ENCODE peak calls at places on chromosomes 13 and 19, in ten cellular contexts. Q, Z, E, S, U, K, J, W, M and A are unnamed samples.

GRCh38 chr13:35789335-35790166 is 313.1 kb upstream of the MAB21L1 start:
- DNase-seq in Q (peak), Z (no peak), E (no peak), S (no peak), U (no peak), K (no peak), J (peak), W (peak), M (no peak), A (no peak)

GRCh38 chr19:11577451-11578341 is at the start of gene ACP5:
- DNase-seq in Q (no peak), Z (no peak), E (no peak), S (no peak), U (no peak), K (no peak), J (peak), W (no peak), M (no peak), A (no peak)

GRCh38 chr19:38361633-38362075 is 12.7 kb upstream of the PSMD8 start:
- DNase-seq in Q (peak), Z (peak), E (peak), S (peak), U (peak), K (peak), J (peak), W (peak), M (peak), A (peak)

GRCh38 chr13:46606915-46607413 is 54.0 kb downstream of the LRCH1 start:
- DNase-seq in Q (no peak), Z (no peak), E (no peak), S (no peak), U (no peak), K (no peak), J (no peak), W (no peak), M (no peak), A (no peak)

GRCh38 chr19:50414850-50415660 is 3.7 kb upstream of the SPIB start:
- DNase-seq in Q (peak), Z (peak), E (peak), S (peak), U (peak), K (no peak), J (peak), W (peak), M (peak), A (no peak)

GRCh38 chr13:83692800-83693199 is 189.5 kb downstream of the SLITRK1 start:
- DNase-seq in Q (peak), Z (no peak), E (no peak), S (no peak), U (no peak), K (no peak), J (no peak), W (no peak), M (no peak), A (no peak)

GRCh38 chr19:31317542-31317941 is 31.7 kb downstream of the TSHZ3 start:
- DNase-seq in Q (peak), Z (no peak), E (no peak), S (no peak), U (no peak), K (no peak), J (no peak), W (no peak), M (no peak), A (no peak)

GRCh38 chr13:31056650-31057275 is 104.9 kb downstream of the HSPH1 start:
- DNase-seq in Q (peak), Z (no peak), E (no peak), S (no peak), U (no peak), K (no peak), J (peak), W (no peak), M (no peak), A (no peak)

GRCh38 chr13:74288361-74288911 is 154.2 kb upstream of the KLF12 start:
- DNase-seq in Q (peak), Z (no peak), E (peak), S (no peak), U (peak), K (no peak), J (no peak), W (no peak), M (no peak), A (no peak)

GRCh38 chr13:72726721-72727416 is 560 bp downstream of the MZT1 start:
- DNase-seq in Q (peak), Z (peak), E (peak), S (peak), U (peak), K (peak), J (peak), W (peak), M (peak), A (no peak)

GRCh38 chr13:26563713-26564112 is 6.2 kb downstream of the WASF3 start:
- DNase-seq in Q (no peak), Z (no peak), E (no peak), S (no peak), U (no peak), K (no peak), J (no peak), W (no peak), M (no peak), A (no peak)

GRCh38 chr19:5130371-5131030 is 161.6 kb downstream of the KDM4B start:
- DNase-seq in Q (no peak), Z (peak), E (no peak), S (no peak), U (no peak), K (no peak), J (no peak), W (no peak), M (no peak), A (no peak)

GRCh38 chr13:30051531-30052060 is 201.2 kb upstream of the UBL3 start:
- DNase-seq in Q (peak), Z (no peak), E (no peak), S (no peak), U (no peak), K (no peak), J (no peak), W (peak), M (no peak), A (no peak)

GRCh38 chr19:33175886-33176669 is 18.1 kb upstream of the LRP3 start:
- DNase-seq in Q (no peak), Z (peak), E (no peak), S (peak), U (peak), K (peak), J (peak), W (peak), M (no peak), A (peak)

GRCh38 chr13:66343224-66343828 is 886.8 kb downstream of the PCDH9 start:
- DNase-seq in Q (no peak), Z (no peak), E (no peak), S (no peak), U (no peak), K (no peak), J (no peak), W (no peak), M (no peak), A (no peak)

GRCh38 chr13:48494874-48495273 is 38.0 kb downstream of the RCBTB2 start:
- DNase-seq in Q (no peak), Z (no peak), E (no peak), S (no peak), U (no peak), K (no peak), J (peak), W (no peak), M (no peak), A (no peak)

GRCh38 chr13:45341799-45342584 is 1.0 kb upstream of the TPT1 start:
- DNase-seq in Q (no peak), Z (no peak), E (peak), S (peak), U (peak), K (no peak), J (peak), W (peak), M (peak), A (no peak)

GRCh38 chr19:10478903-10479384 is 24.2 kb downstream of the KEAP1 start:
- DNase-seq in Q (peak), Z (peak), E (peak), S (peak), U (peak), K (peak), J (peak), W (peak), M (peak), A (peak)
- TF ChIP-seq CTCF in Q (peak), Z (peak), E (peak), S (peak), U (peak), K (peak), J (peak), W (peak), M (peak), A (no peak)

GRCh38 chr19:3902317-3902973 is 22.0 kb downstream of the ATCAY start:
- DNase-seq in Q (no peak), Z (no peak), E (no peak), S (no peak), U (no peak), K (no peak), J (no peak), W (no peak), M (no peak), A (no peak)
- TF ChIP-seq CTCF in Q (no peak), Z (no peak), E (no peak), S (no peak), U (no peak), K (no peak), J (no peak), W (no peak), M (no peak), A (no peak)

DNA sequence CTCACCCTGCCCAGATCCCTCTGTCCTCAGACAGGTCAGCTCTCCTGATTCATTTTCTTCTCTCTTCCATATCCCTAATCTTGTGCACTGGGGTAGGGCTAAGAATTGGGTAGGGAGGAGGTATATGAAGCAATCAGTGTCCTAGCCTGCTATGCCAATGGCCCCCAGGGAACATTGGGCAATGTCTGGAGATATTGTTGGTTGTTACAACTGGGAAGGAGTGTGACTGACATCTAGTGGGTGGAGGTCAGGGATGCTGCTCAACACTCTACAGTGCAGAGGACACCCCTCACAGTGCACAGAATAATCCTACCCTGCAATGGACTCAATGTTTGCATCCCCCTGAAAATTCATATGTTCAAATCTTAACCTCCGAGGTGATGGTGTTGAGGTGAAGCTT is 57.5 kb downstream of the CPAMD8 start:
- DNase-seq in Q (peak), Z (no peak), E (no peak), S (no peak), U (no peak), K (no peak), J (peak), W (no peak), M (peak), A (peak)
- TF ChIP-seq CTCF in Q (peak), Z (no peak), E (peak), S (no peak), U (no peak), K (peak), J (peak), W (no peak), M (no peak), A (no peak)

DNA sequence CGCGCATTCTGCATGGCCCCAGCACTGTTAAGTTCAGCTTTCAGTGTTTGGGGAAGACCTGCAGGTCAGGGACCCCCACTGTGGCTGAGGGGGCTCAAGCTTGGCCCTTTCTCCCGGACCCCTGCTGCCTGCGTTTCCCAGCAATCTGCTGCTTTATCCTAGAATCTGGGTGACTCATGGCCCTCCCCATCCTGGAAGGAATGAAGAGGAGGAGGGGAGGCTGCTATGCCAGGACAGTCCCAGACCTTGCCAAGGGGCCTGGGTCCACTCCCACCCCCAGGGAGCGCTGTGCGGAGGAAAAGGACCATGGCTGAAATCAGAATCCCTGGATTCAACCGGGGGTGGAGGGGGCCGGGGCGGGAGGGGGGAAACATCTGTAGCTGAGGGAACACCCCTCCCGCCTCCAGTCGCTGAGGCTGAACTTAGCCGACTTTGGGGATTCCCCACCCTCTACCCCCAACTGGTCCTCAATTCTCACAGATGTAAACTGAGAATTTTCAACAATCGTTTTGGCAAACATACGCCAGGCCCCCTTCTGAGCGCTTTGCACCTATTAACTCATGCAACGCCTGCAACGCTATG is 20.6 kb downstream of the ZNF114 start:
- DNase-seq in Q (peak), Z (no peak), E (no peak), S (no peak), U (no peak), K (no peak), J (peak), W (peak), M (no peak), A (no peak)
- TF ChIP-seq CTCF in Q (peak), Z (no peak), E (no peak), S (no peak), U (no peak), K (no peak), J (peak), W (peak), M (no peak), A (no peak)

GRCh38 chr19:15297416-15298224 is 34.7 kb downstream of the BRD4 start:
- DNase-seq in Q (peak), Z (no peak), E (no peak), S (no peak), U (peak), K (no peak), J (peak), W (peak), M (no peak), A (no peak)
- TF ChIP-seq CTCF in Q (no peak), Z (no peak), E (no peak), S (no peak), U (no peak), K (peak), J (peak), W (peak), M (no peak), A (no peak)

GRCh38 chr13:39768962-39769361 is 113.5 kb downstream of the COG6 start:
- DNase-seq in Q (no peak), Z (no peak), E (no peak), S (no peak), U (no peak), K (no peak), J (no peak), W (no peak), M (no peak), A (no peak)
- TF ChIP-seq CTCF in Q (no peak), Z (no peak), E (no peak), S (no peak), U (no peak), K (no peak), J (no peak), W (no peak), M (no peak), A (no peak)

GRCh38 chr13:91805605-91806004 is 407.2 kb downstream of the GPC5 start:
- DNase-seq in Q (peak), Z (no peak), E (no peak), S (no peak), U (no peak), K (no peak), J (no peak), W (no peak), M (no peak), A (no peak)
- TF ChIP-seq CTCF in Q (peak), Z (no peak), E (peak), S (no peak), U (no peak), K (no peak), J (no peak), W (peak), M (no peak), A (no peak)